ENCODE peak calls at places on chromosomes 4 and X, in five cellular contexts. One of them, this sample, is unnamed.
A peak's percentile ranks its signal among the peaks of the same experiment; 100 is the strongest.

GRCh38 chrX:119942831-119943184 is 743 bp downstream of the NKAP start:
- DNase-seq in astrocyte: peak; percentile 3
- DNase-seq in uterus: no peak
- DNase-seq in mucosa of descending colon: no peak
- DNase-seq in effector memory CD4-positive, alpha-beta T cell: no peak
- DNase-seq in this sample: no peak

GRCh38 chrX:101203782-101204351 is 15.7 kb upstream of the DRP2 start:
- DNase-seq in astrocyte: no peak
- DNase-seq in uterus: no peak
- DNase-seq in mucosa of descending colon: no peak
- DNase-seq in effector memory CD4-positive, alpha-beta T cell: no peak
- DNase-seq in this sample: no peak

GRCh38 chr4:100257567-100257966 is 67.3 kb upstream of the DDIT4L start:
- DNase-seq in astrocyte: no peak
- DNase-seq in uterus: no peak
- DNase-seq in mucosa of descending colon: no peak
- DNase-seq in effector memory CD4-positive, alpha-beta T cell: no peak
- DNase-seq in this sample: no peak

GRCh38 chr4:162352580-162353107 is 188.8 kb upstream of the FSTL5 start:
- DNase-seq in astrocyte: no peak
- DNase-seq in uterus: no peak
- DNase-seq in mucosa of descending colon: no peak
- DNase-seq in effector memory CD4-positive, alpha-beta T cell: no peak
- DNase-seq in this sample: no peak

GRCh38 chrX:154457491-154458115 is 478 bp upstream of the PLXNA3 start:
- DNase-seq in astrocyte: no peak
- DNase-seq in uterus: no peak
- DNase-seq in mucosa of descending colon: peak; percentile 58
- DNase-seq in effector memory CD4-positive, alpha-beta T cell: peak; percentile 51
- DNase-seq in this sample: peak; percentile 74

GRCh38 chrX:148501121-148502066 is 977 bp downstream of the AFF2 start:
- DNase-seq in astrocyte: no peak
- DNase-seq in uterus: no peak
- DNase-seq in mucosa of descending colon: peak; percentile 1
- DNase-seq in effector memory CD4-positive, alpha-beta T cell: no peak
- DNase-seq in this sample: peak; percentile 35

GRCh38 chrX:4265036-4265435 is 551.6 kb upstream of the PRKX start:
- DNase-seq in astrocyte: no peak
- DNase-seq in uterus: no peak
- DNase-seq in mucosa of descending colon: no peak
- DNase-seq in effector memory CD4-positive, alpha-beta T cell: no peak
- DNase-seq in this sample: no peak

GRCh38 chrX:1491851-1492349 is 39.2 kb upstream of the ASMTL start:
- DNase-seq in astrocyte: no peak
- DNase-seq in uterus: no peak
- DNase-seq in mucosa of descending colon: no peak
- DNase-seq in effector memory CD4-positive, alpha-beta T cell: no peak
- DNase-seq in this sample: peak; percentile 84

GRCh38 chrX:109709129-109709631 is 23.9 kb downstream of the ACSL4 start:
- DNase-seq in astrocyte: peak; percentile 63
- DNase-seq in uterus: no peak
- DNase-seq in mucosa of descending colon: no peak
- DNase-seq in effector memory CD4-positive, alpha-beta T cell: no peak
- DNase-seq in this sample: no peak

GRCh38 chr4:57243071-57243470 is 132.9 kb upstream of the IGFBP7 start:
- DNase-seq in astrocyte: no peak
- DNase-seq in uterus: no peak
- DNase-seq in mucosa of descending colon: no peak
- DNase-seq in effector memory CD4-positive, alpha-beta T cell: no peak
- DNase-seq in this sample: no peak

GRCh38 chrX:38627683-38628082 is 66.3 kb downstream of the TSPAN7 start:
- DNase-seq in astrocyte: no peak
- DNase-seq in uterus: no peak
- DNase-seq in mucosa of descending colon: peak; percentile 21
- DNase-seq in effector memory CD4-positive, alpha-beta T cell: no peak
- DNase-seq in this sample: no peak

GRCh38 chr4:100295792-100296191 is 105.5 kb upstream of the DDIT4L start:
- DNase-seq in astrocyte: peak; percentile 26
- DNase-seq in uterus: no peak
- DNase-seq in mucosa of descending colon: no peak
- DNase-seq in effector memory CD4-positive, alpha-beta T cell: no peak
- DNase-seq in this sample: no peak

GRCh38 chr4:138707746-138708145 is 307.8 kb upstream of the NOCT start:
- DNase-seq in astrocyte: peak; percentile 9
- DNase-seq in uterus: no peak
- DNase-seq in mucosa of descending colon: no peak
- DNase-seq in effector memory CD4-positive, alpha-beta T cell: no peak
- DNase-seq in this sample: no peak

GRCh38 chrX:150365051-150365952 is 2.2 kb downstream of the MAMLD1 start:
- DNase-seq in astrocyte: peak; percentile 37
- DNase-seq in uterus: peak; percentile 68
- DNase-seq in mucosa of descending colon: peak; percentile 55
- DNase-seq in effector memory CD4-positive, alpha-beta T cell: peak; percentile 31
- DNase-seq in this sample: peak; percentile 44

GRCh38 chrX:30310429-30311206 is 1.4 kb upstream of the NR0B1 start:
- DNase-seq in astrocyte: no peak
- DNase-seq in uterus: no peak
- DNase-seq in mucosa of descending colon: no peak
- DNase-seq in effector memory CD4-positive, alpha-beta T cell: no peak
- DNase-seq in this sample: no peak

GRCh38 chrX:154477891-154478477 is 1.1 kb downstream of the LAGE3 start:
- DNase-seq in astrocyte: no peak
- DNase-seq in uterus: peak; percentile 26
- DNase-seq in mucosa of descending colon: no peak
- DNase-seq in effector memory CD4-positive, alpha-beta T cell: no peak
- DNase-seq in this sample: no peak

GRCh38 chr4:4788573-4788972 is 70.9 kb upstream of the MSX1 start:
- DNase-seq in astrocyte: no peak
- DNase-seq in uterus: no peak
- DNase-seq in mucosa of descending colon: no peak
- DNase-seq in effector memory CD4-positive, alpha-beta T cell: no peak
- DNase-seq in this sample: no peak
- H3K9me3 ChIP-seq in astrocyte: peaks cover 11% of the 10 kb centered on the region
- H3K9me3 ChIP-seq in uterus: no peaks in the 10 kb centered on the region
- H3K9me3 ChIP-seq in mucosa of descending colon: peaks cover 12% of the 10 kb centered on the region
- H3K9me3 ChIP-seq in effector memory CD4-positive, alpha-beta T cell: peaks cover 4% of the 10 kb centered on the region
- H3K9me3 ChIP-seq in this sample: no peaks in the 10 kb centered on the region

GRCh38 chr4:6986067-6986780 is 56.9 kb upstream of the TADA2B start:
- DNase-seq in astrocyte: peak; percentile 76
- DNase-seq in uterus: peak; percentile 51
- DNase-seq in mucosa of descending colon: no peak
- DNase-seq in effector memory CD4-positive, alpha-beta T cell: no peak
- DNase-seq in this sample: no peak
- H3K4me1 ChIP-seq in astrocyte: peaks cover 22% of the 10 kb centered on the region
- H3K4me1 ChIP-seq in uterus: peaks cover 6% of the 10 kb centered on the region
- H3K4me1 ChIP-seq in mucosa of descending colon: peaks cover 40% of the 10 kb centered on the region
- H3K4me1 ChIP-seq in effector memory CD4-positive, alpha-beta T cell: peaks cover 20% of the 10 kb centered on the region
- H3K4me1 ChIP-seq in this sample: peaks cover 47% of the 10 kb centered on the region

GRCh38 chr4:6338951-6339817 is 69.5 kb downstream of the WFS1 start:
- DNase-seq in astrocyte: no peak
- DNase-seq in uterus: no peak
- DNase-seq in mucosa of descending colon: no peak
- DNase-seq in effector memory CD4-positive, alpha-beta T cell: no peak
- DNase-seq in this sample: no peak
- H3K4me3 ChIP-seq in astrocyte: no peak overlapping the region
- H3K4me3 ChIP-seq in uterus: no peak overlapping the region
- H3K4me3 ChIP-seq in mucosa of descending colon: no peak overlapping the region
- H3K4me3 ChIP-seq in effector memory CD4-positive, alpha-beta T cell: no peak overlapping the region
- H3K4me3 ChIP-seq in this sample: no peak overlapping the region

GRCh38 chr4:75771607-75772006 is 47.2 kb downstream of the USO1 start:
- DNase-seq in astrocyte: no peak
- DNase-seq in uterus: no peak
- DNase-seq in mucosa of descending colon: no peak
- DNase-seq in effector memory CD4-positive, alpha-beta T cell: no peak
- DNase-seq in this sample: no peak
- H3K9me3 ChIP-seq in astrocyte: no peaks in the 10 kb centered on the region
- H3K9me3 ChIP-seq in uterus: no peaks in the 10 kb centered on the region
- H3K9me3 ChIP-seq in mucosa of descending colon: no peaks in the 10 kb centered on the region
- H3K9me3 ChIP-seq in effector memory CD4-positive, alpha-beta T cell: no peaks in the 10 kb centered on the region
- H3K9me3 ChIP-seq in this sample: no peaks in the 10 kb centered on the region

GRCh38 chr4:2256781-2257191 is 5.1 kb downstream of the MXD4 start:
- DNase-seq in astrocyte: no peak
- DNase-seq in uterus: peak; percentile 70
- DNase-seq in mucosa of descending colon: peak; percentile 1
- DNase-seq in effector memory CD4-positive, alpha-beta T cell: no peak
- DNase-seq in this sample: no peak
- H3K4me1 ChIP-seq in astrocyte: peaks cover 24% of the 10 kb centered on the region
- H3K4me1 ChIP-seq in uterus: peaks cover 9% of the 10 kb centered on the region
- H3K4me1 ChIP-seq in mucosa of descending colon: peaks cover 19% of the 10 kb centered on the region
- H3K4me1 ChIP-seq in effector memory CD4-positive, alpha-beta T cell: peaks cover 18% of the 10 kb centered on the region
- H3K4me1 ChIP-seq in this sample: peaks cover 16% of the 10 kb centered on the region

GRCh38 chr4:152510349-152511147 is 25.3 kb downstream of the FBXW7 start:
- DNase-seq in astrocyte: no peak
- DNase-seq in uterus: no peak
- DNase-seq in mucosa of descending colon: no peak
- DNase-seq in effector memory CD4-positive, alpha-beta T cell: no peak
- DNase-seq in this sample: no peak
- H3K4me3 ChIP-seq in astrocyte: no peak overlapping the region
- H3K4me3 ChIP-seq in uterus: no peak overlapping the region
- H3K4me3 ChIP-seq in mucosa of descending colon: no peak overlapping the region
- H3K4me3 ChIP-seq in effector memory CD4-positive, alpha-beta T cell: no peak overlapping the region
- H3K4me3 ChIP-seq in this sample: no peak overlapping the region